ENCODE peak calls at places on chromosomes 11 and 22, in seven cellular contexts. E is BJ, L is upper lobe of right lung, S is cardiac muscle cell, P is OCI-LY7, V is left colon, A is lower leg skin. J is an unnamed sample.

GRCh38 chr11:61488651-61489291 is 19.8 kb upstream of the LRRC10B start:
- DNase-seq in E (no peak), S (peak), P (no peak), V (peak), L (no peak), A (no peak), J (no peak)

GRCh38 chr11:65215441-65216076 is 33.8 kb downstream of the CAPN1 start:
- DNase-seq in S (no peak), E (no peak), A (no peak), L (no peak), V (no peak), P (no peak), J (no peak)

GRCh38 chr11:267491-267994 is 10.7 kb upstream of the NLRP6 start:
- DNase-seq in E (no peak), L (peak), A (peak), S (no peak), V (peak), P (peak), J (peak)

GRCh38 chr11:119335091-119335654 is 846 bp downstream of the RNF26 start:
- DNase-seq in P (no peak), L (peak), S (no peak), V (no peak), E (no peak), A (no peak), J (no peak)

GRCh38 chr11:36718481-36718880 is 120.4 kb upstream of the RAG2 start:
- DNase-seq in L (no peak), E (no peak), P (no peak), A (no peak), S (no peak), V (no peak), J (no peak)

GRCh38 chr11:10935015-10935564 is 77.2 kb upstream of the ZBED5 start:
- DNase-seq in S (no peak), P (no peak), L (no peak), V (peak), E (no peak), A (no peak), J (no peak)

GRCh38 chr22:27420817-27421361 is 380.7 kb downstream of the MN1 start:
- DNase-seq in S (peak), A (peak), E (peak), L (peak), V (peak), P (no peak), J (no peak)

GRCh38 chr11:32062540-32062939 is 28.3 kb upstream of the RCN1 start:
- DNase-seq in A (no peak), P (no peak), V (no peak), E (no peak), L (no peak), S (no peak), J (no peak)

J was measured in germinal center.